ENCODE peak calls at places on chromosomes 7 and 10, in four cellular contexts. One of them, this sample, is unnamed.
A peak's percentile ranks its signal among the peaks of the same experiment; 100 is the strongest.

GRCh38 chr10:17145239-17145638 is 15.6 kb upstream of the CUBN start:
- DNase-seq in K562: no peak
- DNase-seq in tibial nerve: no peak
- DNase-seq in testis: no peak
- DNase-seq in this sample: no peak

GRCh38 chr7:105853931-105854419 is 22.4 kb downstream of the ATXN7L1 start:
- DNase-seq in tibial nerve: no peak
- DNase-seq in testis: no peak
- DNase-seq in K562: no peak
- DNase-seq in this sample: no peak

GRCh38 chr7:33901199-33901598 is 4.1 kb upstream of the BMPER start:
- DNase-seq in K562: no peak
- DNase-seq in testis: no peak
- DNase-seq in tibial nerve: no peak
- DNase-seq in this sample: no peak

GRCh38 chr7:261341-262250 is 28.4 kb upstream of the FOXL3 start:
- DNase-seq in testis: no peak
- DNase-seq in tibial nerve: no peak
- DNase-seq in K562: no peak
- DNase-seq in this sample: no peak

GRCh38 chr10:44552716-44553115 is 167.8 kb upstream of the CXCL12 start:
- DNase-seq in K562: no peak
- DNase-seq in tibial nerve: no peak
- DNase-seq in testis: no peak
- DNase-seq in this sample: no peak

GRCh38 chr7:111509298-111509697 is 53.0 kb downstream of the IMMP2L start:
- DNase-seq in tibial nerve: no peak
- DNase-seq in testis: no peak
- DNase-seq in K562: no peak
- DNase-seq in this sample: no peak

GRCh38 chr10:22491480-22491879 is 146.2 kb downstream of the SPAG6 start:
- DNase-seq in tibial nerve: no peak
- DNase-seq in testis: no peak
- DNase-seq in K562: no peak
- DNase-seq in this sample: no peak

GRCh38 chr7:85602196-85602595 is 415.3 kb upstream of the SEMA3D start:
- DNase-seq in K562: no peak
- DNase-seq in testis: no peak
- DNase-seq in tibial nerve: no peak
- DNase-seq in this sample: no peak

GRCh38 chr7:76505168-76506080 is 4.9 kb upstream of the UPK3B start:
- DNase-seq in K562: peak; percentile 9
- DNase-seq in testis: no peak
- DNase-seq in tibial nerve: no peak
- DNase-seq in this sample: no peak

GRCh38 chr7:81869670-81870069 is 99.8 kb upstream of the HGF start:
- DNase-seq in testis: no peak
- DNase-seq in K562: no peak
- DNase-seq in tibial nerve: no peak
- DNase-seq in this sample: no peak

GRCh38 chr7:26365077-26365896 is 73.6 kb downstream of the SNX10 start:
- DNase-seq in tibial nerve: peak; percentile 74
- DNase-seq in testis: peak; percentile 55
- DNase-seq in K562: peak; percentile 27
- DNase-seq in this sample: peak; percentile 70

GRCh38 chr7:139772115-139772514 is 5.7 kb downstream of the HIPK2 start:
- DNase-seq in testis: no peak
- DNase-seq in K562: no peak
- DNase-seq in tibial nerve: no peak
- DNase-seq in this sample: no peak

GRCh38 chr7:114820993-114821945 is 100.6 kb upstream of the MDFIC start:
- DNase-seq in testis: no peak
- DNase-seq in K562: no peak
- DNase-seq in tibial nerve: no peak
- DNase-seq in this sample: no peak

GRCh38 chr10:96556003-96556402 is 30.8 kb downstream of the TM9SF3 start:
- DNase-seq in testis: no peak
- DNase-seq in K562: no peak
- DNase-seq in tibial nerve: no peak
- DNase-seq in this sample: no peak

GRCh38 chr7:64183126-64183742 is 23.8 kb upstream of the ZNF735 start:
- DNase-seq in tibial nerve: no peak
- DNase-seq in K562: peak; percentile 40
- DNase-seq in testis: peak; percentile 75
- DNase-seq in this sample: no peak
- H3K9me3 ChIP-seq in tibial nerve: peaks cover 9% of the 10 kb centered on the region
- H3K9me3 ChIP-seq in K562: no peaks in the 10 kb centered on the region
- H3K9me3 ChIP-seq in testis: no peaks in the 10 kb centered on the region
- H3K9me3 ChIP-seq in this sample: no peaks in the 10 kb centered on the region

GRCh38 chr7:149497467-149498261 is at the start of gene ZNF746:
- DNase-seq in testis: peak; percentile 82
- DNase-seq in K562: peak; percentile 97
- DNase-seq in tibial nerve: peak; percentile 44
- DNase-seq in this sample: peak; percentile 84
- TF ChIP-seq POLR2A in testis: no peak
- TF ChIP-seq POLR2A in K562: no peak
- TF ChIP-seq POLR2A in tibial nerve: peak; percentile 53
- TF ChIP-seq POLR2A in this sample: peak; percentile 51

GRCh38 chr7:158861004-158861787 is 4.8 kb downstream of the DYNC2I1 start:
- DNase-seq in tibial nerve: no peak
- DNase-seq in testis: no peak
- DNase-seq in K562: no peak
- DNase-seq in this sample: no peak

GRCh38 chr7:158858592-158859503 is 2.5 kb downstream of the DYNC2I1 start:
- DNase-seq in tibial nerve: no peak
- DNase-seq in K562: no peak
- DNase-seq in testis: no peak
- DNase-seq in this sample: no peak

GRCh38 chr7:158860394-158860793 is 4.0 kb downstream of the DYNC2I1 start:
- DNase-seq in K562: no peak
- DNase-seq in tibial nerve: no peak
- DNase-seq in testis: no peak
- DNase-seq in this sample: no peak

GRCh38 chr7:158854681-158855081 is 1.7 kb upstream of the DYNC2I1 start:
- DNase-seq in testis: no peak
- DNase-seq in tibial nerve: no peak
- DNase-seq in K562: no peak
- DNase-seq in this sample: no peak

DNA sequence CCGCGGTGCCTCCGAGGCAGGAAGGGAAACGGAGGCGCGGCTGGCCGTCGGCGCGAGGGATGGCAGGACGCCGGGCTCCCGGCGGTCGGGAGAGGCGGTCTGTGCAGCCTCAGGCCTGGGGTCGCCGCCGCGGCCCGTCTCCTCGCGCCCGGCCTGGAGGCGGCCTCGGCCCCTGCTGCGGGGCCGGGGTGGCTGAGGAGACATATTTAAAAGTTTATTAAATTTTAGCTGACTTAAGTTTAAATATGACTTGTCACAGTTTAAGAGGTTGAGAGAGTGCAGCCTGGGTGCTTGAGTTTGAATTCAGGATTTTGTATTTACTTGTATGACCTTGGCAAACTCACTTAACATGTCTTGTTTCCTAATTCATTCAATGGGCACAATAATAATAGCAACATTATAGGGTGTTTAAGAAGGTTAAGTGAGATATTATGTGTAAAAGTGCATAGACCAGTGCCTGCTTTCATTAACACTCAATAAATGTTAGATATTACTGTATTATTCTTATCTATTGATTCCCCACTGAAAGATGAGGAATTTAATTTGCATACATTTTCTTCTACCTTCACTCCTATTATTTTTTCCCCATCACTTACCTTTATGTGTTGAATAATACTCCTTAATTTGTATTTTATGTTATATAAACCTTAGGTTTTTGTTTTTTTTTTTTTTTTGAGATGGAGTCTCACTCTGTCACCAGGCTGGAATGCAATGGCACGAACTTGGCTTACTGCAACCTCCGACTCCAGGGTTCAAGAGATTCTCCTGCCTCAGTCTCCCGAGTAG is 718 bp downstream of the DYNC2I1 start:
- DNase-seq in K562: no peak
- DNase-seq in testis: no peak
- DNase-seq in tibial nerve: no peak
- DNase-seq in this sample: no peak
- H3K4me3 ChIP-seq in K562: peak overlapping the region; percentile 80
- H3K4me3 ChIP-seq in testis: peak overlapping the region; percentile 84
- H3K4me3 ChIP-seq in tibial nerve: peak overlapping the region; percentile 52
- H3K4me3 ChIP-seq in this sample: peak overlapping the region; percentile 10

GRCh38 chr10:64039208-64039607 is 518.0 kb downstream of the REEP3 start:
- DNase-seq in tibial nerve: no peak
- DNase-seq in testis: no peak
- DNase-seq in K562: no peak
- DNase-seq in this sample: no peak

GRCh38 chr10:64041185-64041988 is 520.2 kb downstream of the REEP3 start:
- DNase-seq in testis: peak; percentile 91
- DNase-seq in K562: peak; percentile 81
- DNase-seq in tibial nerve: peak; percentile 67
- DNase-seq in this sample: peak; percentile 84

GRCh38 chr10:64041989-64042490 is 520.8 kb downstream of the REEP3 start:
- DNase-seq in tibial nerve: no peak
- DNase-seq in testis: no peak
- DNase-seq in K562: no peak
- DNase-seq in this sample: no peak

DNA sequence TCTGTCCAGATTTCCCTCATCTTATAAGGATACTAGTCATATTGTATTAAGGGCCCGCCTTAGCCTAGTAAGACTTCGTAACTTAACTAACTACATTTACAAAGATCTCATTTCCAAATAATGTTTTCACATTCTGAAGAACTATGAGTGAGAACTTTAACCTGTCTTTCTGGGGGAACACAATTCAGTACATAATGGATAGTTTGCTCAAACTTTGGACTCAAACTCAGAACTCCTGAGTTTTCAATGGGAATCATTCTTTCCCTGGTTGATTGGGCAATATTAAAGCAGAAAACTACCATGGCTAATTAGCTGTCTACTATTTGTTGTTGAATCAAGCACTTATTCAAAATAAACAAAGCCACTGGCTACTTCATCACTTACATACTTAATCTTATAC is 522.9 kb downstream of the REEP3 start:
- DNase-seq in testis: no peak
- DNase-seq in tibial nerve: no peak
- DNase-seq in K562: no peak
- DNase-seq in this sample: no peak
- H3K9me3 ChIP-seq in testis: no peaks in the 10 kb centered on the region
- H3K9me3 ChIP-seq in tibial nerve: no peaks in the 10 kb centered on the region
- H3K9me3 ChIP-seq in K562: no peaks in the 10 kb centered on the region
- H3K9me3 ChIP-seq in this sample: no peaks in the 10 kb centered on the region

GRCh38 chr10:11270858-11271179 is 253.1 kb downstream of the CELF2 start:
- DNase-seq in testis: no peak
- DNase-seq in tibial nerve: no peak
- DNase-seq in K562: no peak
- DNase-seq in this sample: no peak

GRCh38 chr10:11264481-11265044 is 246.9 kb downstream of the CELF2 start:
- DNase-seq in tibial nerve: no peak
- DNase-seq in testis: no peak
- DNase-seq in K562: no peak
- DNase-seq in this sample: no peak

GRCh38 chr10:11265486-11265885 is 247.8 kb downstream of the CELF2 start:
- DNase-seq in testis: no peak
- DNase-seq in K562: no peak
- DNase-seq in tibial nerve: no peak
- DNase-seq in this sample: no peak

GRCh38 chr10:11272915-11273389 is 255.3 kb downstream of the CELF2 start:
- DNase-seq in testis: no peak
- DNase-seq in tibial nerve: no peak
- DNase-seq in K562: no peak
- DNase-seq in this sample: no peak

DNA sequence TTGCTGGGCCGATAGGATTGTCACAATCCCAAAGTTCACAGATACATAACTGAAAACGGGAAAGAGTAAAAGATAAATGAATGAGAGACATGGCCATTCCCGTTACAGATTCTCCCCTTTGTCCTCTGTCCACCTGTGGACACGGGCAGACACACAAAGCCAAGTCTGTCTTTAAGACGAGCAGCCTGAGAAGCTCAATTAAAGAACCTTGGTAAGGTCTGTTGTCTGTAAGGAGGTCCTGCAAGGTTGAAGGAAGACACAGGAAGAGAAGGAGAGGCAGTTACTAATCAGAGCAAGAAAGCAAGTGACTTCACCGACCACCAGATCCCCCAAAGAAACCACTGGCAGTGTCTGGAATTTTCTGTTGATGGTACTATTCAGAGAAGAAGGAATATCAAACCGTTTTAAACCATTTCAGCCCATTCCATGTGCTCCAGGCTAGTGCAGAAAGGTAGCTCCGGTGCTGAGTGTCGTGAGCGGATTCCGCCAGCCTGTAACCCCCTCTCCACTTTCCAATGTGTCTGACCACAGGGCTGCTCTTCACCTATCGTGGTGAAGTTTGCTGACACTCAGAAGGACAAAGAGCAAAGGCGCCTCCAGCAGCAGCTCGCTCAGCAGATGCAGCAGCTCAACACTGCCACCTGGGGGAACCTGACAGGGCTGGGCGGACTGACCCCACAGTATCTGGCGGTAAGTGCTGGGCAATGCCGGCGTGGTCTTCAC is 252.6 kb downstream of the CELF2 start:
- DNase-seq in testis: peak; percentile 91
- DNase-seq in tibial nerve: peak; percentile 74
- DNase-seq in K562: peak; percentile 73
- DNase-seq in this sample: peak; percentile 75
- TF ChIP-seq POLR2A in testis: no peak
- TF ChIP-seq POLR2A in tibial nerve: no peak
- TF ChIP-seq POLR2A in K562: no peak
- TF ChIP-seq POLR2A in this sample: no peak